ENCODE peak calls at places on chromosome 5, in six cellular contexts. A, F, B, X, W and U are unnamed samples.

GRCh38 chr5:176802116-176802784 is 8.1 kb upstream of the UNC5A start:
- DNase-seq in A (no peak), F (no peak), B (no peak), X (no peak), W (no peak), U (no peak)

GRCh38 chr5:62569466-62569865 is 9.2 kb upstream of the LRRC70 start:
- DNase-seq in A (no peak), F (no peak), B (no peak), X (no peak), W (no peak), U (peak)

GRCh38 chr5:129963359-129963758 is 59.1 kb downstream of the CHSY3 start:
- DNase-seq in A (peak), F (no peak), B (no peak), X (no peak), W (no peak), U (peak)

GRCh38 chr5:130316971-130317421 is 412.7 kb downstream of the CHSY3 start:
- DNase-seq in A (no peak), F (no peak), B (no peak), X (no peak), W (no peak), U (no peak)

GRCh38 chr5:156892223-156892622 is 42.1 kb downstream of the PPP1R2B start:
- DNase-seq in A (no peak), F (peak), B (no peak), X (no peak), W (no peak), U (no peak)

GRCh38 chr5:105695916-105696315 is 1974.8 kb downstream of the EFNA5 start:
- DNase-seq in A (no peak), F (peak), B (no peak), X (no peak), W (no peak), U (no peak)

GRCh38 chr5:15008476-15008875 is 136.9 kb upstream of the ANKH start:
- DNase-seq in A (peak), F (peak), B (peak), X (no peak), W (peak), U (peak)

GRCh38 chr5:39662945-39663344 is 238.2 kb upstream of the DAB2 start:
- DNase-seq in A (no peak), F (no peak), B (no peak), X (no peak), W (no peak), U (no peak)

GRCh38 chr5:69086206-69086605 is 7.6 kb upstream of the SLC30A5 start:
- DNase-seq in A (no peak), F (no peak), B (no peak), X (no peak), W (no peak), U (no peak)

GRCh38 chr5:131706278-131706677 is 71.2 kb upstream of the RAPGEF6 start:
- DNase-seq in A (no peak), F (no peak), B (no peak), X (no peak), W (no peak), U (no peak)

GRCh38 chr5:83072946-83073345 is 4.2 kb downstream of the TMEM167A start:
- DNase-seq in A (peak), F (no peak), B (no peak), X (no peak), W (no peak), U (no peak)

GRCh38 chr5:177232761-177233160 is 70.8 kb downstream of the RAB24 start:
- DNase-seq in A (peak), F (no peak), B (no peak), X (no peak), W (no peak), U (no peak)

GRCh38 chr5:178247481-178248456 is 15.2 kb upstream of the PHYKPL start:
- DNase-seq in A (no peak), F (no peak), B (no peak), X (no peak), W (no peak), U (no peak)

GRCh38 chr5:135606431-135606830 is 27.6 kb upstream of the CXCL14 start:
- DNase-seq in A (no peak), F (no peak), B (no peak), X (no peak), W (no peak), U (no peak)

GRCh38 chr5:17896605-17897004 is 262.3 kb downstream of the TAF11L14 start:
- DNase-seq in A (peak), F (no peak), B (no peak), X (no peak), W (no peak), U (peak)

GRCh38 chr5:177447611-177448243 is 1.1 kb downstream of the PRR7 start:
- DNase-seq in A (peak), F (peak), B (no peak), X (peak), W (peak), U (peak)

GRCh38 chr5:109987355-109987754 is 297.6 kb downstream of the MAN2A1 start:
- DNase-seq in A (no peak), F (no peak), B (no peak), X (no peak), W (no peak), U (peak)

GRCh38 chr5:115543931-115544370 is 624 bp downstream of the FEM1C start:
- DNase-seq in A (peak), F (peak), B (peak), X (peak), W (peak), U (peak)

GRCh38 chr5:53133020-53133419 is 23.5 kb upstream of the MOCS2 start:
- DNase-seq in A (no peak), F (no peak), B (no peak), X (no peak), W (no peak), U (no peak)

GRCh38 chr5:43601454-43602260 is 1.3 kb upstream of the NNT start:
- DNase-seq in A (peak), F (no peak), B (no peak), X (no peak), W (no peak), U (peak)

GRCh38 chr5:36689225-36689624 is 82.8 kb downstream of the SLC1A3 start:
- DNase-seq in A (no peak), F (no peak), B (no peak), X (peak), W (no peak), U (no peak)

GRCh38 chr5:31990701-31991110 is 183.4 kb downstream of the GOLPH3 start:
- DNase-seq in A (no peak), F (no peak), B (no peak), X (no peak), W (no peak), U (no peak)

GRCh38 chr5:40834391-40834848 is 602 bp downstream of the RPL37 start:
- DNase-seq in A (peak), F (no peak), B (no peak), X (no peak), W (peak), U (peak)

GRCh38 chr5:172901788-172902496 is 57.3 kb upstream of the RPL26L1 start:
- DNase-seq in A (no peak), F (no peak), B (no peak), X (no peak), W (no peak), U (peak)

GRCh38 chr5:93191016-93191415 is 390.0 kb downstream of the NR2F1-AS1 start:
- DNase-seq in A (no peak), F (no peak), B (no peak), X (no peak), W (no peak), U (no peak)

GRCh38 chr5:72166070-72166979 is 59.0 kb downstream of the MAP1B start:
- DNase-seq in A (peak), F (no peak), B (peak), X (no peak), W (peak), U (peak)

GRCh38 chr5:169795311-169795710 is 158.2 kb downstream of the DOCK2 start:
- DNase-seq in A (no peak), F (no peak), B (no peak), X (no peak), W (no peak), U (no peak)

GRCh38 chr5:178306430-178307225 is 74.0 kb upstream of the PHYKPL start:
- DNase-seq in A (no peak), F (no peak), B (peak), X (no peak), W (no peak), U (no peak)

GRCh38 chr5:158023266-158023665 is 164.3 kb upstream of the CLINT1 start:
- DNase-seq in A (no peak), F (no peak), B (no peak), X (no peak), W (no peak), U (no peak)

GRCh38 chr5:175778951-175779475 is 92.4 kb upstream of the CPLX2 start:
- DNase-seq in A (no peak), F (no peak), B (no peak), X (no peak), W (no peak), U (peak)

GRCh38 chr5:159163700-159164044 is 45.7 kb downstream of the RNF145 start:
- DNase-seq in A (no peak), F (no peak), B (no peak), X (no peak), W (no peak), U (no peak)

GRCh38 chr5:177468329-177469058 is 4.9 kb downstream of the DBN1 start:
- DNase-seq in A (no peak), F (no peak), B (peak), X (no peak), W (no peak), U (no peak)

GRCh38 chr5:156103116-156103860 is 223.7 kb upstream of the SGCD start:
- DNase-seq in A (no peak), F (no peak), B (no peak), X (no peak), W (no peak), U (no peak)

GRCh38 chr5:95543017-95543705 is 11.6 kb downstream of the SKIC3 start:
- DNase-seq in A (no peak), F (no peak), B (no peak), X (no peak), W (no peak), U (peak)

GRCh38 chr5:24789631-24790354 is 145.0 kb upstream of the CDH10 start:
- DNase-seq in A (no peak), F (no peak), B (no peak), X (no peak), W (no peak), U (peak)

GRCh38 chr5:168468836-168469235 is 17.4 kb upstream of the RARS1 start:
- DNase-seq in A (no peak), F (no peak), B (no peak), X (no peak), W (no peak), U (peak)

GRCh38 chr5:137072376-137073174 is 426.6 kb downstream of the SPOCK1 start:
- DNase-seq in A (peak), F (no peak), B (no peak), X (no peak), W (no peak), U (peak)